ENCODE peak calls at places on chromosomes 13 and 19, in five cellular contexts. M is right lobe of liver, I is hypothalamus, E is hepatic stellate cell, W is AG04450. G is an unnamed sample.

GRCh38 chr13:99505814-99506269 is 4.6 kb downstream of the TM9SF2 start:
- DNase-seq in W (no peak), M (no peak), I (no peak), E (peak), G (no peak)

GRCh38 chr19:42443944-42444398 is 1.2 kb upstream of the CXCL17 start:
- DNase-seq in E (no peak), W (no peak), M (no peak), I (no peak), G (no peak)

GRCh38 chr13:93496985-93497673 is 270.5 kb downstream of the GPC6 start:
- DNase-seq in M (no peak), I (no peak), W (no peak), E (no peak), G (no peak)

GRCh38 chr19:28170066-28170465 is 1042.9 kb downstream of the UQCRFS1 start:
- DNase-seq in E (no peak), M (no peak), W (no peak), I (no peak), G (no peak)

GRCh38 chr13:65907656-65908441 is 1322.3 kb downstream of the PCDH9 start:
- DNase-seq in E (no peak), I (no peak), M (no peak), W (no peak), G (no peak)

GRCh38 chr19:49120868-49121267 is 1.5 kb downstream of the PPFIA3 start:
- DNase-seq in I (no peak), W (no peak), M (no peak), E (no peak), G (no peak)

GRCh38 chr19:4910594-4911273 is 1.4 kb downstream of the UHRF1 start:
- DNase-seq in I (no peak), M (no peak), W (no peak), E (peak), G (no peak)

GRCh38 chr13:75769141-75769905 is 133.2 kb downstream of the LMO7 start:
- DNase-seq in I (no peak), M (no peak), W (no peak), E (no peak), G (no peak)

GRCh38 chr19:53102701-53103140 is 501 bp downstream of the ZNF160 start:
- DNase-seq in E (peak), I (no peak), W (no peak), M (no peak), G (peak)

GRCh38 chr13:75687145-75687763 is 51.1 kb downstream of the LMO7 start:
- DNase-seq in I (no peak), W (no peak), E (no peak), M (no peak), G (no peak)

GRCh38 chr13:21420706-21421105 is 38.4 kb downstream of the ZDHHC20 start:
- DNase-seq in E (no peak), W (no peak), I (no peak), M (no peak), G (no peak)

GRCh38 chr19:48102870-48103751 is 7.5 kb downstream of the PLA2G4C start:
- DNase-seq in M (no peak), I (no peak), E (peak), W (no peak), G (no peak)

GRCh38 chr13:21638319-21639282 is 32.3 kb upstream of the FGF9 start:
- DNase-seq in E (peak), M (no peak), W (no peak), I (no peak), G (no peak)

GRCh38 chr13:20908714-20909497 is 6.4 kb upstream of the XPO4 start:
- DNase-seq in M (no peak), I (no peak), E (no peak), W (no peak), G (no peak)

GRCh38 chr19:33368074-33368864 is 5.2 kb upstream of the CEBPG start:
- DNase-seq in I (no peak), E (peak), W (no peak), M (no peak), G (no peak)

GRCh38 chr13:21361706-21362105 is 97.4 kb downstream of the ZDHHC20 start:
- DNase-seq in E (no peak), W (no peak), I (no peak), M (no peak), G (peak)

GRCh38 chr13:113751491-113751890 is 7.5 kb upstream of the TMEM255B start:
- DNase-seq in W (no peak), I (no peak), M (no peak), E (no peak), G (no peak)

GRCh38 chr19:4391701-4392543 is 8.4 kb downstream of the SH3GL1 start:
- DNase-seq in I (no peak), W (no peak), E (peak), M (peak), G (no peak)

GRCh38 chr19:18999896-19000620 is 33.3 kb downstream of the SUGP2 start:
- DNase-seq in M (no peak), E (peak), I (no peak), W (no peak), G (no peak)